ENCODE peak calls at places on chromosomes 11 and 22, in ten cellular contexts. One of them, this sample, is unnamed.
A peak's percentile ranks its signal among the peaks of the same experiment; 100 is the strongest.

GRCh38 chr11:130181295-130182272 is 22.0 kb downstream of the ST14 start:
- DNase-seq in M059J: peak; percentile 75
- DNase-seq in T-cell: no peak
- DNase-seq in caudate nucleus: no peak
- DNase-seq in body of pancreas: peak; percentile 63
- DNase-seq in foreskin fibroblast: peak; percentile 86
- DNase-seq in AG04449: peak; percentile 51
- DNase-seq in foreskin keratinocyte: no peak
- DNase-seq in colonic mucosa: peak; percentile 87
- DNase-seq in lung microvascular endothelial cell: no peak
- DNase-seq in this sample: no peak

GRCh38 chr22:37337204-37337943 is 55.1 kb downstream of the CYTH4 start:
- DNase-seq in M059J: peak; percentile 86
- DNase-seq in T-cell: no peak
- DNase-seq in caudate nucleus: no peak
- DNase-seq in body of pancreas: no peak
- DNase-seq in foreskin fibroblast: peak; percentile 71
- DNase-seq in AG04449: no peak
- DNase-seq in foreskin keratinocyte: no peak
- DNase-seq in colonic mucosa: no peak
- DNase-seq in lung microvascular endothelial cell: no peak
- DNase-seq in this sample: no peak

GRCh38 chr22:36381513-36382079 is 6.2 kb downstream of the MYH9 start:
- DNase-seq in M059J: no peak
- DNase-seq in T-cell: no peak
- DNase-seq in caudate nucleus: no peak
- DNase-seq in body of pancreas: no peak
- DNase-seq in foreskin fibroblast: peak; percentile 10
- DNase-seq in AG04449: no peak
- DNase-seq in foreskin keratinocyte: no peak
- DNase-seq in colonic mucosa: no peak
- DNase-seq in lung microvascular endothelial cell: no peak
- DNase-seq in this sample: no peak

GRCh38 chr11:128361451-128362020 is 225.8 kb downstream of the ETS1 start:
- DNase-seq in M059J: peak; percentile 99
- DNase-seq in T-cell: no peak
- DNase-seq in caudate nucleus: no peak
- DNase-seq in body of pancreas: peak; percentile 28
- DNase-seq in foreskin fibroblast: peak; percentile 64
- DNase-seq in AG04449: peak; percentile 34
- DNase-seq in foreskin keratinocyte: no peak
- DNase-seq in colonic mucosa: no peak
- DNase-seq in lung microvascular endothelial cell: peak; percentile 5
- DNase-seq in this sample: no peak

GRCh38 chr22:50683086-50683993 is 10.7 kb downstream of the SHANK3 start:
- DNase-seq in M059J: no peak
- DNase-seq in T-cell: no peak
- DNase-seq in caudate nucleus: no peak
- DNase-seq in body of pancreas: no peak
- DNase-seq in foreskin fibroblast: no peak
- DNase-seq in AG04449: no peak
- DNase-seq in foreskin keratinocyte: no peak
- DNase-seq in colonic mucosa: no peak
- DNase-seq in lung microvascular endothelial cell: no peak
- DNase-seq in this sample: no peak

GRCh38 chr11:30786392-30787120 is 200.4 kb upstream of the MPPED2 start:
- DNase-seq in M059J: peak; percentile 15
- DNase-seq in T-cell: no peak
- DNase-seq in caudate nucleus: no peak
- DNase-seq in body of pancreas: no peak
- DNase-seq in foreskin fibroblast: no peak
- DNase-seq in AG04449: no peak
- DNase-seq in foreskin keratinocyte: no peak
- DNase-seq in colonic mucosa: no peak
- DNase-seq in lung microvascular endothelial cell: peak; percentile 78
- DNase-seq in this sample: no peak

GRCh38 chr22:50236731-50237409 is 8.0 kb downstream of the TUBGCP6 start:
- DNase-seq in M059J: no peak
- DNase-seq in T-cell: no peak
- DNase-seq in caudate nucleus: no peak
- DNase-seq in body of pancreas: no peak
- DNase-seq in foreskin fibroblast: peak; percentile 53
- DNase-seq in AG04449: no peak
- DNase-seq in foreskin keratinocyte: no peak
- DNase-seq in colonic mucosa: no peak
- DNase-seq in lung microvascular endothelial cell: peak; percentile 47
- DNase-seq in this sample: no peak

GRCh38 chr11:1541474-1542204 is 30.4 kb downstream of the DUSP8 start:
- DNase-seq in M059J: no peak
- DNase-seq in T-cell: no peak
- DNase-seq in caudate nucleus: peak; percentile 58
- DNase-seq in body of pancreas: no peak
- DNase-seq in foreskin fibroblast: no peak
- DNase-seq in AG04449: no peak
- DNase-seq in foreskin keratinocyte: no peak
- DNase-seq in colonic mucosa: no peak
- DNase-seq in lung microvascular endothelial cell: no peak
- DNase-seq in this sample: peak; percentile 31

GRCh38 chr22:36773935-36774334 is 2.0 kb downstream of the IFT27 start:
- DNase-seq in M059J: peak; percentile 32
- DNase-seq in T-cell: no peak
- DNase-seq in caudate nucleus: no peak
- DNase-seq in body of pancreas: no peak
- DNase-seq in foreskin fibroblast: peak; percentile 68
- DNase-seq in AG04449: no peak
- DNase-seq in foreskin keratinocyte: no peak
- DNase-seq in colonic mucosa: no peak
- DNase-seq in lung microvascular endothelial cell: peak; percentile 50
- DNase-seq in this sample: no peak

This sample was measured in SK-N-DZ.